ENCODE peak calls at places on chromosomes 4 and X, in six cellular contexts. E is progenitor cell of endocrine pancreas, C is neural progenitor cell, Z is dorsolateral prefrontal cortex, S is cardiac fibroblast, O is fibroblast of mammary gland. T is an unnamed sample.

GRCh38 chrX:119541188-119541587 is 24.0 kb downstream of the STEEP1 start:
- DNase-seq in O (peak; percentile 82), Z (no peak), C (no peak), S (peak; percentile 87), E (no peak), T (no peak)

GRCh38 chr4:21009956-21010355 is 309.7 kb downstream of the PACRGL start:
- DNase-seq in Z (no peak), S (no peak), C (peak; percentile 48), E (no peak), O (no peak), T (no peak)

GRCh38 chr4:102339018-102339417 is 6.3 kb downstream of the SLC39A8 start:
- DNase-seq in S (no peak), O (no peak), Z (no peak), C (no peak), E (no peak), T (no peak)

GRCh38 chrX:66731398-66731797 is 92.5 kb upstream of the EDA2R start:
- DNase-seq in S (peak; percentile 73), O (peak; percentile 68), C (peak; percentile 63), E (no peak), Z (no peak), T (no peak)

GRCh38 chr4:87865288-87865687 is 32.5 kb downstream of the MEPE start:
- DNase-seq in E (no peak), O (no peak), Z (no peak), S (peak; percentile 28), C (no peak), T (no peak)

GRCh38 chrX:80004458-80004857 is 10.1 kb upstream of the TBX22 start:
- DNase-seq in O (no peak), C (no peak), S (no peak), E (no peak), Z (no peak), T (no peak)

GRCh38 chrX:13495232-13495631 is 74.2 kb upstream of the EGFL6 start:
- DNase-seq in Z (no peak), E (no peak), S (no peak), O (peak; percentile 26), C (no peak), T (no peak)

GRCh38 chr4:184644553-184645307 is 4.5 kb downstream of the CASP3 start:
- DNase-seq in Z (no peak), S (peak; percentile 47), E (no peak), C (no peak), O (peak; percentile 14), T (no peak)

GRCh38 chr4:82402196-82402775 is 28.0 kb downstream of the HNRNPDL start:
- DNase-seq in C (no peak), S (no peak), E (no peak), O (no peak), Z (no peak), T (no peak)

GRCh38 chr4:8132947-8133705 is 25.5 kb downstream of the ABLIM2 start:
- DNase-seq in O (peak; percentile 27), S (peak; percentile 17), Z (no peak), E (no peak), C (no peak), T (no peak)

GRCh38 chrX:71911023-71911730 is 532 bp downstream of the NHSL2 start:
- DNase-seq in Z (peak; percentile 46), S (no peak), E (peak; percentile 23), O (no peak), C (peak; percentile 83), T (peak; percentile 67)

GRCh38 chrX:77966361-77966760 is 3.1 kb downstream of the PGAM4 start:
- DNase-seq in S (no peak), C (no peak), Z (no peak), E (no peak), O (no peak), T (no peak)

GRCh38 chr4:48420172-48420571 is 63.0 kb upstream of the SLC10A4 start:
- DNase-seq in Z (no peak), C (no peak), E (no peak), O (no peak), S (no peak), T (no peak)

GRCh38 chr4:53591372-53591892 is at the start of gene LNX1:
- DNase-seq in S (no peak), Z (no peak), E (peak; percentile 82), C (peak; percentile 35), O (no peak), T (peak; percentile 67)

GRCh38 chr4:173522160-173522873 is 7.7 kb downstream of the HAND2 start:
- DNase-seq in O (peak; percentile 93), S (peak; percentile 90), Z (no peak), E (no peak), C (peak; percentile 89), T (peak; percentile 88)

GRCh38 chr4:88964450-88964849 is 92.5 kb downstream of the FAM13A start:
- DNase-seq in S (peak; percentile 79), Z (no peak), O (peak; percentile 80), C (no peak), E (no peak), T (no peak)

GRCh38 chrX:104564921-104565703 is 887 bp upstream of the IL1RAPL2 start:
- DNase-seq in S (no peak), E (no peak), O (no peak), C (no peak), Z (no peak), T (no peak)

GRCh38 chr4:40055379-40055872 is 1.2 kb upstream of the N4BP2 start:
- DNase-seq in C (no peak), S (no peak), E (no peak), O (no peak), Z (no peak), T (no peak)

GRCh38 chr4:137694138-137694537 is 161.8 kb upstream of the PCDH18 start:
- DNase-seq in E (no peak), S (peak; percentile 66), Z (no peak), O (peak; percentile 21), C (no peak), T (no peak)

GRCh38 chrX:136909119-136909705 is 28.7 kb upstream of the RBMX start:
- DNase-seq in S (peak; percentile 78), E (peak; percentile 39), O (peak; percentile 79), C (peak; percentile 86), Z (peak; percentile 80), T (peak; percentile 79)

GRCh38 chrX:137915466-137915865 is 349.5 kb downstream of the ZIC3 start:
- DNase-seq in S (no peak), O (no peak), C (no peak), E (no peak), Z (no peak), T (no peak)

GRCh38 chr4:109429545-109429944 is 4.1 kb upstream of the SEC24B start:
- DNase-seq in E (no peak), O (no peak), C (no peak), Z (no peak), S (peak; percentile 70), T (no peak)

GRCh38 chrX:45083314-45083713 is 117.4 kb downstream of the DIPK2B start:
- DNase-seq in O (no peak), E (no peak), C (no peak), S (peak; percentile 25), Z (no peak), T (no peak)

GRCh38 chr4:184313710-184314659 is 96.3 kb upstream of the ENPP6 start:
- DNase-seq in Z (no peak), S (no peak), C (no peak), O (no peak), E (no peak), T (no peak)

GRCh38 chr4:69727924-69728323 is 32.5 kb downstream of the SULT1B1 start:
- DNase-seq in C (no peak), S (no peak), O (peak; percentile 74), E (no peak), Z (no peak), T (no peak)

GRCh38 chr4:157600583-157600982 is 380.1 kb downstream of the GRIA2 start:
- DNase-seq in O (no peak), E (no peak), Z (no peak), S (no peak), C (no peak), T (no peak)

GRCh38 chr4:181757921-181758320 is 485.3 kb upstream of the TENM3 start:
- DNase-seq in Z (no peak), E (no peak), C (no peak), S (no peak), O (no peak), T (no peak)

DNA sequence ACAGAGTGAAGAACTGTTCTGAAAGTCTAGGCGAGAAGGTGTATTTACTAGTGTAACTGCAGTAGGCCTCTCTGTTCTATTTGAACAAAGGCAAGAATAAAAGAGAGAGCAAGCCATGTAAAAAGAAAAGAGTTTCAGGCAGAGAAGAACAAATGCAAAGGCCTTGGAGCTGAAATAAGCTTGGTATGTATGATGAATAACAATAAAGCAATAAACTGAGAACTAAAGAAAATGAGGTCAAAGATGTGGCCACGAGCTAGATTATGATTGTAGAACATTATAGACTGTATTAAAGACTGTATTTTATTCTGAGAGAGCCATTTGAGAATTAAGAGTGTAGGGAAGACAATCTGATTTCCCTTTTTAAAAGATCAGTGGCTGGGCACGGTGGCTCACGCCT is 160.5 kb downstream of the LRBA start:
- DNase-seq in C (peak; percentile 4), O (no peak), S (no peak), E (no peak), Z (no peak), T (no peak)
- TF ChIP-seq CTCF in C (no peak), O (no peak), S (no peak), E (no peak), Z (no peak), T (no peak)

GRCh38 chr4:2393353-2394270 is 24.8 kb downstream of the ZFYVE28 start:
- DNase-seq in S (no peak), E (no peak), Z (no peak), C (peak; percentile 79), O (no peak), T (no peak)
- TF ChIP-seq CTCF in S (no peak), E (no peak), Z (peak; percentile 8), C (no peak), O (no peak), T (no peak)

GRCh38 chrX:9882669-9883446 is 84.3 kb upstream of the CLDN34 start:
- DNase-seq in O (no peak), S (peak; percentile 32), Z (no peak), E (no peak), C (no peak), T (no peak)
- TF ChIP-seq CTCF in O (peak; percentile 5), S (peak; percentile 9), Z (no peak), E (no peak), C (peak; percentile 16), T (no peak)

DNA sequence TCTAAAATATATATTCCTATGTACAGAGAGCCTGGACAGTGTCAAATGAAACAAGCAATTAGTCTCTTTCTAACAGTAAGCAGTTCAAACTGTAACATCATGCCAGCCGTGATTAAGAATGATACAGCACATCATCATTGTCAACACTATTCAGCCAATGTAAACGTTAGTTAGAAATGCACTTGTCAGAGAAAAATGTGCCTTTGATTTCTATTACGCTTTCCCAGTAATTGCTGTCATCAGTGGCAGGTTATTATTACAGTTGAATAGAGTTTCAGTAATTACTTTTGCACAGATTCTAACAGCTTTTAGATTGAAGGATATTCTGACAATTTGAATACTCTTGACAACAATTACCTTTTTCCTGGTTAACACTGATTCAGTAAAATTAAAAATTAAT is 1007.1 kb downstream of the SH3BGRL start:
- DNase-seq in C (no peak), S (no peak), Z (no peak), O (no peak), E (no peak), T (no peak)
- TF ChIP-seq CTCF in C (no peak), S (no peak), Z (no peak), O (no peak), E (no peak), T (no peak)

DNA sequence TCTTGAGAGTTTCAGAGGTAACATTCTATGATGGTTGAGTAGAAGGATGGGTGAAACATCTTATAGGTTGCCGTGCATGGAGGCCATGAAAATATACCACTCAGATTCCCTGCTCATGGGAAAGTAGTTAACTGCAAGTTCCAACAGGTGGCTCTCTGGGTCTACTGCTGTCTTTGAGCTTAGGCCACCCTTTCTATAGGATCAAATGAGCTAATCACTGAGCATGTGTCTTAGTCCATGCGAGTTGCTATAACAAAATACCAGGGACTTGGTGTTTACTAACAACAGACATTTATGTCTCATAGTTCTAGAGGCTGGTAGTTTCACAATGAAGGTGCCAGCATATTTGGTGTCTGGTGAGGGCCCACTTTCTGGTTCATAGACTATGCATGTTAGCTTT is 144.8 kb upstream of the UNC5C start:
- DNase-seq in Z (no peak), E (no peak), O (peak; percentile 12), S (peak; percentile 68), C (peak; percentile 9), T (no peak)
- TF ChIP-seq CTCF in Z (no peak), E (no peak), O (peak; percentile 18), S (peak; percentile 46), C (peak; percentile 36), T (no peak)

T was measured in mesothelial cell of epicardium.